ENCODE peak calls at places on chromosomes 7 and 10, in eight cellular contexts. A is IMR-90, T is AG09319, Y is spleen, L is AG04449, I is AG10803, U is astrocyte, R is kidney. N is an unnamed sample.

GRCh38 chr10:88687853-88688467 is 18.1 kb upstream of the LIPK start:
- DNase-seq in A (peak), T (no peak), Y (no peak), L (no peak), I (peak), U (no peak), R (no peak), N (no peak)

GRCh38 chr7:104228442-104228841 is 20.6 kb upstream of the ORC5 start:
- DNase-seq in A (no peak), T (no peak), Y (no peak), L (no peak), I (no peak), U (no peak), R (no peak), N (no peak)

GRCh38 chr7:1466524-1467271 is 7.4 kb upstream of the MICALL2 start:
- DNase-seq in A (peak), T (peak), Y (peak), L (no peak), I (peak), U (peak), R (peak), N (no peak)

GRCh38 chr10:122879339-122880273 is at the start of gene FAM24B:
- DNase-seq in A (peak), T (peak), Y (peak), L (peak), I (peak), U (peak), R (peak), N (peak)

GRCh38 chr10:95451568-95452524 is 109.3 kb downstream of the SORBS1 start:
- DNase-seq in A (no peak), T (no peak), Y (no peak), L (no peak), I (peak), U (peak), R (no peak), N (no peak)

GRCh38 chr10:112393341-112393740 is 19.4 kb downstream of the ACSL5 start:
- DNase-seq in A (no peak), T (no peak), Y (no peak), L (no peak), I (no peak), U (no peak), R (no peak), N (no peak)

GRCh38 chr7:112086496-112087254 is 119.5 kb downstream of the DOCK4 start:
- DNase-seq in A (no peak), T (peak), Y (no peak), L (no peak), I (no peak), U (no peak), R (no peak), N (no peak)

GRCh38 chr10:71694567-71694968 is 25.0 kb downstream of the C10orf105 start:
- DNase-seq in A (no peak), T (no peak), Y (peak), L (no peak), I (no peak), U (no peak), R (no peak), N (no peak)

GRCh38 chr7:194996-195829 is 2.8 kb downstream of the FAM20C start:
- DNase-seq in A (peak), T (peak), Y (no peak), L (no peak), I (peak), U (peak), R (no peak), N (no peak)

GRCh38 chr7:123797673-123798526 is 47.1 kb upstream of the HYAL4 start:
- DNase-seq in A (peak), T (peak), Y (no peak), L (peak), I (peak), U (peak), R (no peak), N (no peak)

GRCh38 chr10:110170142-110170887 is 37.1 kb upstream of the MXI1 start:
- DNase-seq in A (no peak), T (no peak), Y (peak), L (no peak), I (no peak), U (no peak), R (no peak), N (no peak)

GRCh38 chr7:142866361-142867096 is 11.7 kb downstream of the EPHB6 start:
- DNase-seq in A (no peak), T (no peak), Y (no peak), L (no peak), I (no peak), U (no peak), R (no peak), N (no peak)

GRCh38 chr10:36730316-36730715 is 395.1 kb upstream of the ANKRD30A start:
- DNase-seq in A (peak), T (no peak), Y (no peak), L (no peak), I (no peak), U (no peak), R (no peak), N (no peak)

GRCh38 chr10:77392851-77393250 is 244.8 kb downstream of the KCNMA1 start:
- DNase-seq in A (peak), T (peak), Y (no peak), L (peak), I (peak), U (peak), R (no peak), N (no peak)

GRCh38 chr10:24456319-24456718 is 247.4 kb downstream of the KIAA1217 start:
- DNase-seq in A (peak), T (no peak), Y (no peak), L (peak), I (peak), U (peak), R (no peak), N (no peak)

GRCh38 chr10:84286695-84287094 is 41.7 kb upstream of the CCSER2 start:
- DNase-seq in A (no peak), T (no peak), Y (no peak), L (no peak), I (no peak), U (no peak), R (no peak), N (no peak)

GRCh38 chr7:159057647-159058046 is 87.0 kb downstream of the VIPR2 start:
- DNase-seq in A (no peak), T (no peak), Y (no peak), L (no peak), I (no peak), U (no peak), R (no peak), N (no peak)

GRCh38 chr10:122638106-122638505 is 61.5 kb downstream of the C10orf120 start:
- DNase-seq in A (no peak), T (no peak), Y (peak), L (no peak), I (no peak), U (no peak), R (no peak), N (no peak)

GRCh38 chr10:123766761-123767160 is 100.6 kb downstream of the GPR26 start:
- DNase-seq in A (no peak), T (no peak), Y (no peak), L (no peak), I (peak), U (no peak), R (no peak), N (no peak)

GRCh38 chr7:2566890-2567662 is 8.3 kb downstream of the IQCE start:
- DNase-seq in A (no peak), T (no peak), Y (peak), L (peak), I (peak), U (no peak), R (peak), N (no peak)

GRCh38 chr10:6473901-6474370 is 106.1 kb downstream of the PRKCQ start:
- DNase-seq in A (no peak), T (no peak), Y (no peak), L (no peak), I (no peak), U (no peak), R (no peak), N (no peak)

GRCh38 chr10:82150123-82150900 is 275.3 kb downstream of the NRG3 start:
- DNase-seq in A (no peak), T (no peak), Y (no peak), L (no peak), I (no peak), U (no peak), R (no peak), N (no peak)

GRCh38 chr7:84497873-84498272 is 303.3 kb upstream of the SEMA3A start:
- DNase-seq in A (no peak), T (no peak), Y (no peak), L (no peak), I (peak), U (peak), R (no peak), N (no peak)

GRCh38 chr7:131501422-131501821 is 55.0 kb downstream of the PODXL start:
- DNase-seq in A (peak), T (no peak), Y (no peak), L (peak), I (peak), U (peak), R (no peak), N (no peak)

GRCh38 chr10:46255696-46256355 is 31.0 kb upstream of the ANTXRL start:
- DNase-seq in A (peak), T (no peak), Y (peak), L (no peak), I (peak), U (peak), R (no peak), N (no peak)

GRCh38 chr7:1523838-1524237 is 6.7 kb upstream of the MAFK start:
- DNase-seq in A (no peak), T (no peak), Y (no peak), L (no peak), I (no peak), U (no peak), R (no peak), N (no peak)

GRCh38 chr7:3916146-3916545 is 615.1 kb downstream of the SDK1 start:
- DNase-seq in A (peak), T (no peak), Y (no peak), L (no peak), I (no peak), U (peak), R (no peak), N (no peak)

GRCh38 chr7:96075510-96076349 is 246.2 kb downstream of the SLC25A13 start:
- DNase-seq in A (peak), T (no peak), Y (peak), L (no peak), I (peak), U (peak), R (peak), N (no peak)

GRCh38 chr10:58412502-58412961 is 27.3 kb downstream of the TFAM start:
- DNase-seq in A (peak), T (no peak), Y (no peak), L (no peak), I (peak), U (peak), R (no peak), N (no peak)
- TF ChIP-seq CTCF in A (no peak), T (peak), Y (no peak), L (no peak), I (peak), U (no peak), R (no peak), N (no peak)

GRCh38 chr7:34463830-34464229 is 194.2 kb upstream of the NPSR1 start:
- DNase-seq in A (no peak), T (no peak), Y (no peak), L (no peak), I (no peak), U (no peak), R (no peak), N (no peak)
- TF ChIP-seq CTCF in A (no peak), T (no peak), Y (no peak), L (no peak), I (no peak), U (no peak), R (no peak), N (no peak)

DNA sequence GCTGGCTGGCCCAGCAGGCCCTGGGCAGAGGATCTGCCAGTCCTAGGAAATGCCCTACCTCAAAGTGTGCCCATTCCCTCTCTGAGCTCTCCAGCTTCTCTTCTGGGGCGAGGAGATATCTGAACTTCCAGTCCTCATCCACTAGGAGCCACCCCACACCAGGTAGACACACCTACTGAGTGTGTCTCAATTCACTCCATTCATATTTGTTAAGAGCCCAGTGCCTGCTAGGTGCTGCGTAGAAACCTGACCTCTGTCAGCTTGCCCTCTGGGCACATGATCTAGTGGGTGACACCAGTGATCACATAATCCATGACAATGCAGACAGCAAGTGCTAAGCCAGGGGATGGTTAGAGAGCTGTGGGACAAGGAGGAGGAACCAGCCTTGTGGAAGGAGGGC is 81.5 kb downstream of the COL13A1 start:
- DNase-seq in A (no peak), T (no peak), Y (no peak), L (no peak), I (no peak), U (no peak), R (no peak), N (no peak)
- TF ChIP-seq CTCF in A (no peak), T (no peak), Y (no peak), L (no peak), I (peak), U (no peak), R (peak), N (no peak)

GRCh38 chr7:55056577-55057480 is 38.0 kb downstream of the EGFR start:
- DNase-seq in A (no peak), T (no peak), Y (no peak), L (no peak), I (peak), U (no peak), R (no peak), N (no peak)
- TF ChIP-seq CTCF in A (no peak), T (no peak), Y (no peak), L (no peak), I (no peak), U (no peak), R (no peak), N (no peak)

DNA sequence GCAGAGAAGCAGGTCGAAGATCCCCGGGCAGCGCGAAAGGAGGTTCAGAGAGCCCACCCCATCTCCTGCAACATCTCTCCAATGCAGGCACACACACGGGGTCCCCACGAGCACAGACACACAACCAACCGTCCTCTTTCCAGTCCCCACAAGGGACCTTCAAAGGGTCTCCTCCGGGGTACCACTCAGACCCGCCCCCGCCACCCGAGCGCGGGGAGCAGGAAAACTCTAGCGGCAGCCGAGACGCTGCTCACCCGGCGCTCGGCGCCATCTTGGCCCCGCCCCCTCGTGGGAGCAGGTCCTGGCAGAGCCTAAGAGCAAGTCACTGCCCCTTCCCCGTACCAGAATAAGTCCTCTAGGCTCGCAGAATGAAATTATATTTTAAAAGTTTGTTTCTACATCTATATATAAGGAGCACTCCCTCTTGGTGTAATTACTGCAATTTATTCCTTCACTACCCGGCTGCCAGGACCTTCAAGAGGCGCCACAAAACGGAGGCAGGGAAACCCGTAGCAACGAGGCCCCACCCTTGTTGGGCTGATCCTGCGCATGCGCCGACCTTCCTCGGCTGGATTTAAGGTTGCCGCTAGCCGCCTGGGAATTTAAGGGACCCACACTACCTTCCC is at the start of the genes CNPY4 and TAF6:
- DNase-seq in A (peak), T (peak), Y (peak), L (peak), I (peak), U (peak), R (peak), N (no peak)
- TF ChIP-seq CTCF in A (no peak), T (no peak), Y (peak), L (no peak), I (peak), U (no peak), R (no peak), N (peak)

DNA sequence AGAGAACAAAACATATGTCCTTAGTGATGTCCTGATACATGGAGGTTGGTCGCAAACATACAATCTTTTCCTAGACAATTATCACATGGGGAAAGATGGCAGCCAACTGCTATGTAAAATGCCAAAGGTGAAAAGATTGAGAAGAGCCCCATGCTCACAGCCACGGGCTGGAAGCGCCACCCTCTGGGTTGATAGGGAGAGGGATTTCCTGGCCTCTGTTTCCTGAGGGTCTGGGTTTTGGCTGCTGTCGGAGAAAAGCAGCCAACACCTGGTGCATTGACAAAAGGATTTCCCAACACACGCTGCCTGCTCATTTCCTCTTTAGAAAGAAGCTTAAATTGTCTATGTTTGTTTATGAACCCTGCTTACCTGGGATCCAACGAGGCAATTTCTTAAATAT is 43.8 kb downstream of the ITIH5 start:
- DNase-seq in A (no peak), T (no peak), Y (no peak), L (no peak), I (no peak), U (no peak), R (no peak), N (no peak)
- TF ChIP-seq CTCF in A (no peak), T (no peak), Y (peak), L (no peak), I (no peak), U (no peak), R (peak), N (peak)

GRCh38 chr10:73771722-73772279 is 10.0 kb upstream of the CHCHD1 start:
- DNase-seq in A (peak), T (peak), Y (peak), L (no peak), I (peak), U (no peak), R (no peak), N (no peak)

GRCh38 chr10:73769396-73769795 is 12.5 kb upstream of the CHCHD1 start:
- DNase-seq in A (no peak), T (no peak), Y (no peak), L (no peak), I (no peak), U (no peak), R (no peak), N (no peak)

GRCh38 chr10:73772280-73773151 is 9.3 kb upstream of the CHCHD1 start:
- DNase-seq in A (peak), T (peak), Y (peak), L (peak), I (peak), U (peak), R (peak), N (no peak)

GRCh38 chr10:73773152-73773879 is 8.5 kb upstream of the CHCHD1 start:
- DNase-seq in A (peak), T (no peak), Y (no peak), L (no peak), I (no peak), U (no peak), R (peak), N (no peak)

DNA sequence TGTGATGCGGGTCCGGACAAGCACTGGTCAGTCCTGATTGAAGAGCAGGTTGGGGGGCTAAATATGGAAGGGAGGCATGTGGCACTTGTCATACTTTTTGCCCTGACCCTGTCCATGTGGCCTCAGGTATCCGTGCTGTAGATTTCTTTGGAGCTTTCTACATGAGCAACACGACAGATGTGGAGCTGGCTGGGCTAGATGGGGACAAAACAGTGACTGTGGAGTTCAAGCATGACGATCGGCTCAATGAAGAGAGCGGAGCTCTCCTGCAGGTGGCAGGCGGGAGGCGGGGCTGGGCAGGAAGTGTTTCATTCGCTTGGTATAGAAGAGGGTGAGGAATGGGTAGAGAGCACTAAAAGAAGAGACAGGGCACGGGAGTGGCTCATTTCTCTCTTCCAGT is 13.0 kb upstream of the CHCHD1 start:
- DNase-seq in A (no peak), T (no peak), Y (peak), L (no peak), I (no peak), U (no peak), R (no peak), N (no peak)
- TF ChIP-seq CTCF in A (no peak), T (no peak), Y (peak), L (no peak), I (no peak), U (no peak), R (no peak), N (no peak)

GRCh38 chr7:18357691-18358090 is 137.9 kb upstream of the HDAC9 start:
- DNase-seq in A (peak), T (no peak), Y (no peak), L (no peak), I (no peak), U (peak), R (no peak), N (no peak)
- TF ChIP-seq CTCF in A (peak), T (peak), Y (no peak), L (peak), I (peak), U (peak), R (no peak), N (peak)